ENCODE peak calls at places on chromosomes 7 and 10, in nine cellular contexts. One of them, this sample, is unnamed.

GRCh38 chr10:79333513-79333912 is 13.8 kb upstream of the PPIF start:
- DNase-seq in kidney epithelial cell: no peak
- DNase-seq in astrocyte of the spinal cord: peak
- DNase-seq in testis: no peak
- DNase-seq in HCT116: no peak
- DNase-seq in HFF-Myc: no peak
- DNase-seq in lower lobe of right lung: no peak
- DNase-seq in H9: no peak
- DNase-seq in brain microvascular endothelial cell: peak
- DNase-seq in this sample: no peak

GRCh38 chr7:129530881-129531391 is 28.6 kb downstream of the SMKR1 start:
- DNase-seq in kidney epithelial cell: peak
- DNase-seq in astrocyte of the spinal cord: peak
- DNase-seq in testis: no peak
- DNase-seq in HCT116: peak
- DNase-seq in HFF-Myc: peak
- DNase-seq in lower lobe of right lung: no peak
- DNase-seq in H9: no peak
- DNase-seq in brain microvascular endothelial cell: peak
- DNase-seq in this sample: no peak

GRCh38 chr10:126905776-126906703 is 812 bp downstream of the DOCK1 start:
- DNase-seq in kidney epithelial cell: no peak
- DNase-seq in astrocyte of the spinal cord: peak
- DNase-seq in testis: peak
- DNase-seq in HCT116: no peak
- DNase-seq in HFF-Myc: no peak
- DNase-seq in lower lobe of right lung: no peak
- DNase-seq in H9: peak
- DNase-seq in brain microvascular endothelial cell: no peak
- DNase-seq in this sample: peak

GRCh38 chr7:152956006-152956405 is 196.5 kb downstream of the ACTR3B start:
- DNase-seq in kidney epithelial cell: no peak
- DNase-seq in astrocyte of the spinal cord: no peak
- DNase-seq in testis: no peak
- DNase-seq in HCT116: no peak
- DNase-seq in HFF-Myc: no peak
- DNase-seq in lower lobe of right lung: no peak
- DNase-seq in H9: peak
- DNase-seq in brain microvascular endothelial cell: no peak
- DNase-seq in this sample: peak

GRCh38 chr10:35006836-35007235 is 83.3 kb downstream of the CUL2 start:
- DNase-seq in kidney epithelial cell: no peak
- DNase-seq in astrocyte of the spinal cord: peak
- DNase-seq in testis: no peak
- DNase-seq in HCT116: no peak
- DNase-seq in HFF-Myc: no peak
- DNase-seq in lower lobe of right lung: no peak
- DNase-seq in H9: no peak
- DNase-seq in brain microvascular endothelial cell: no peak
- DNase-seq in this sample: no peak

GRCh38 chr7:51013218-51013786 is 230.6 kb upstream of the GRB10 start:
- DNase-seq in kidney epithelial cell: no peak
- DNase-seq in astrocyte of the spinal cord: no peak
- DNase-seq in testis: peak
- DNase-seq in HCT116: no peak
- DNase-seq in HFF-Myc: no peak
- DNase-seq in lower lobe of right lung: no peak
- DNase-seq in H9: no peak
- DNase-seq in brain microvascular endothelial cell: no peak
- DNase-seq in this sample: no peak

GRCh38 chr7:65444211-65444842 is 70.7 kb downstream of the ZNF92 start:
- DNase-seq in kidney epithelial cell: no peak
- DNase-seq in astrocyte of the spinal cord: no peak
- DNase-seq in testis: no peak
- DNase-seq in HCT116: no peak
- DNase-seq in HFF-Myc: no peak
- DNase-seq in lower lobe of right lung: no peak
- DNase-seq in H9: no peak
- DNase-seq in brain microvascular endothelial cell: no peak
- DNase-seq in this sample: no peak

GRCh38 chr10:68224810-68225209 is 7.1 kb downstream of the ATOH7 start:
- DNase-seq in kidney epithelial cell: no peak
- DNase-seq in astrocyte of the spinal cord: no peak
- DNase-seq in testis: no peak
- DNase-seq in HCT116: no peak
- DNase-seq in HFF-Myc: no peak
- DNase-seq in lower lobe of right lung: no peak
- DNase-seq in H9: no peak
- DNase-seq in brain microvascular endothelial cell: no peak
- DNase-seq in this sample: no peak

GRCh38 chr7:32670105-32670504 is 174.8 kb downstream of the AVL9 start:
- DNase-seq in kidney epithelial cell: peak
- DNase-seq in astrocyte of the spinal cord: peak
- DNase-seq in testis: no peak
- DNase-seq in HCT116: peak
- DNase-seq in HFF-Myc: no peak
- DNase-seq in lower lobe of right lung: no peak
- DNase-seq in H9: no peak
- DNase-seq in brain microvascular endothelial cell: peak
- DNase-seq in this sample: no peak

GRCh38 chr10:5940807-5941218 is 36.5 kb downstream of the IL15RA start:
- DNase-seq in kidney epithelial cell: no peak
- DNase-seq in astrocyte of the spinal cord: no peak
- DNase-seq in testis: no peak
- DNase-seq in HCT116: no peak
- DNase-seq in HFF-Myc: no peak
- DNase-seq in lower lobe of right lung: no peak
- DNase-seq in H9: no peak
- DNase-seq in brain microvascular endothelial cell: no peak
- DNase-seq in this sample: no peak

GRCh38 chr10:62341419-62341818 is 32.8 kb upstream of the ZNF365 start:
- DNase-seq in kidney epithelial cell: no peak
- DNase-seq in astrocyte of the spinal cord: no peak
- DNase-seq in testis: no peak
- DNase-seq in HCT116: no peak
- DNase-seq in HFF-Myc: no peak
- DNase-seq in lower lobe of right lung: no peak
- DNase-seq in H9: no peak
- DNase-seq in brain microvascular endothelial cell: no peak
- DNase-seq in this sample: no peak

GRCh38 chr10:4947635-4948596 is 15.3 kb upstream of the AKR1C1 start:
- DNase-seq in kidney epithelial cell: peak
- DNase-seq in astrocyte of the spinal cord: peak
- DNase-seq in testis: peak
- DNase-seq in HCT116: peak
- DNase-seq in HFF-Myc: peak
- DNase-seq in lower lobe of right lung: no peak
- DNase-seq in H9: no peak
- DNase-seq in brain microvascular endothelial cell: peak
- DNase-seq in this sample: no peak

GRCh38 chr10:102837230-102837721 is at the start of gene CYP17A1:
- DNase-seq in kidney epithelial cell: no peak
- DNase-seq in astrocyte of the spinal cord: no peak
- DNase-seq in testis: peak
- DNase-seq in HCT116: no peak
- DNase-seq in HFF-Myc: no peak
- DNase-seq in lower lobe of right lung: peak
- DNase-seq in H9: no peak
- DNase-seq in brain microvascular endothelial cell: no peak
- DNase-seq in this sample: no peak

GRCh38 chr7:108335264-108335918 is 120.8 kb downstream of the NRCAM start:
- DNase-seq in kidney epithelial cell: no peak
- DNase-seq in astrocyte of the spinal cord: peak
- DNase-seq in testis: peak
- DNase-seq in HCT116: no peak
- DNase-seq in HFF-Myc: no peak
- DNase-seq in lower lobe of right lung: peak
- DNase-seq in H9: no peak
- DNase-seq in brain microvascular endothelial cell: peak
- DNase-seq in this sample: peak

DNA sequence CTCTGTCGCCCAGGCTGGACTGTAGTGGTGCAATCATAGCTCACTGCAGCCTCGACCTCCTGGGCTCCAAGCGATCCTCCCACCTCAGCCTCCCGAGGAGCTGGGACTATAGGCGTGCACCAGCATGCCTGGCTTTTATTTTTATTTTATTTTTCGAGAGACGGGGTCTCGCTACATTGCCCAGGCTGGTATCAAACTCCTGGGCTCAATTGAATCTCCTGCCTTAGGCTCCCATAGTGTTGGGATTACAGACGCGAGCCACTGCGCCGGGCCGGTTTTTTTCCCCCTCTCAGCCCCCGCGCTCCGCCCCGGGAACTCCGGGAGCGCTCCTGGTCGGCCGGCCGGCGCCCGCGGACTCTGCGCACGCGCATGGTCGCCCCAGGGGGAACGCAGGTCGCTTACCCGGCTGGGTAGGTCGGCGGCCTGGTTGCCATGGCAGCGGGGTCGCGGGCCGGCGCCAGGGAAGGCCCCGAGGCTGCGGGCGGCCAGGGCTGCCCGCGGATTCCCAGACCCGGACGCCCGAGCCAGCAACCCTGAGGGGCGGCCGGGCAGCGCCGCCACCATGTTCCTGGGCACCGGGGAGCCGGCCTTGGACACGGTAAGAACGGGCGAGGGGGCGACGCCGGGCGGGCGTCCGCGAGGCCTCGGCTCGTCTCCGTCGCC is at the start of gene IQCE:
- DNase-seq in kidney epithelial cell: peak
- DNase-seq in astrocyte of the spinal cord: peak
- DNase-seq in testis: peak
- DNase-seq in HCT116: peak
- DNase-seq in HFF-Myc: peak
- DNase-seq in lower lobe of right lung: peak
- DNase-seq in H9: peak
- DNase-seq in brain microvascular endothelial cell: peak
- DNase-seq in this sample: peak
- TF ChIP-seq CTCF in kidney epithelial cell: no peak
- TF ChIP-seq CTCF in astrocyte of the spinal cord: no peak
- TF ChIP-seq CTCF in testis: peak
- TF ChIP-seq CTCF in HCT116: no peak
- TF ChIP-seq CTCF in HFF-Myc: no peak
- TF ChIP-seq CTCF in lower lobe of right lung: no peak
- TF ChIP-seq CTCF in H9: no peak
- TF ChIP-seq CTCF in brain microvascular endothelial cell: no peak
- TF ChIP-seq CTCF in this sample: no peak

GRCh38 chr10:112951349-112952281 is 1.6 kb downstream of the TCF7L2 start:
- DNase-seq in kidney epithelial cell: no peak
- DNase-seq in astrocyte of the spinal cord: peak
- DNase-seq in testis: peak
- DNase-seq in HCT116: peak
- DNase-seq in HFF-Myc: no peak
- DNase-seq in lower lobe of right lung: peak
- DNase-seq in H9: peak
- DNase-seq in brain microvascular endothelial cell: peak
- DNase-seq in this sample: peak

GRCh38 chr10:112949128-112949823 is 771 bp upstream of the TCF7L2 start:
- DNase-seq in kidney epithelial cell: no peak
- DNase-seq in astrocyte of the spinal cord: peak
- DNase-seq in testis: no peak
- DNase-seq in HCT116: no peak
- DNase-seq in HFF-Myc: no peak
- DNase-seq in lower lobe of right lung: no peak
- DNase-seq in H9: no peak
- DNase-seq in brain microvascular endothelial cell: no peak
- DNase-seq in this sample: no peak

GRCh38 chr10:112952282-112952991 is 2.4 kb downstream of the TCF7L2 start:
- DNase-seq in kidney epithelial cell: no peak
- DNase-seq in astrocyte of the spinal cord: peak
- DNase-seq in testis: peak
- DNase-seq in HCT116: no peak
- DNase-seq in HFF-Myc: no peak
- DNase-seq in lower lobe of right lung: peak
- DNase-seq in H9: no peak
- DNase-seq in brain microvascular endothelial cell: no peak
- DNase-seq in this sample: peak

GRCh38 chr10:112950714-112951348 is 784 bp downstream of the TCF7L2 start:
- DNase-seq in kidney epithelial cell: no peak
- DNase-seq in astrocyte of the spinal cord: peak
- DNase-seq in testis: peak
- DNase-seq in HCT116: no peak
- DNase-seq in HFF-Myc: no peak
- DNase-seq in lower lobe of right lung: peak
- DNase-seq in H9: no peak
- DNase-seq in brain microvascular endothelial cell: no peak
- DNase-seq in this sample: peak

GRCh38 chr10:112949875-112950507 is at the start of gene TCF7L2:
- DNase-seq in kidney epithelial cell: peak
- DNase-seq in astrocyte of the spinal cord: peak
- DNase-seq in testis: peak
- DNase-seq in HCT116: peak
- DNase-seq in HFF-Myc: peak
- DNase-seq in lower lobe of right lung: peak
- DNase-seq in H9: peak
- DNase-seq in brain microvascular endothelial cell: peak
- DNase-seq in this sample: peak
- TF ChIP-seq CTCF in kidney epithelial cell: peak
- TF ChIP-seq CTCF in astrocyte of the spinal cord: no peak
- TF ChIP-seq CTCF in testis: no peak
- TF ChIP-seq CTCF in HCT116: no peak
- TF ChIP-seq CTCF in HFF-Myc: no peak
- TF ChIP-seq CTCF in lower lobe of right lung: no peak
- TF ChIP-seq CTCF in H9: no peak
- TF ChIP-seq CTCF in brain microvascular endothelial cell: no peak
- TF ChIP-seq CTCF in this sample: no peak

GRCh38 chr7:5450549-5451327 is 27.1 kb upstream of the TNRC18 start:
- DNase-seq in kidney epithelial cell: no peak
- DNase-seq in astrocyte of the spinal cord: peak
- DNase-seq in testis: peak
- DNase-seq in HCT116: no peak
- DNase-seq in HFF-Myc: no peak
- DNase-seq in lower lobe of right lung: peak
- DNase-seq in H9: peak
- DNase-seq in brain microvascular endothelial cell: peak
- DNase-seq in this sample: peak
- TF ChIP-seq CTCF in kidney epithelial cell: peak
- TF ChIP-seq CTCF in astrocyte of the spinal cord: peak
- TF ChIP-seq CTCF in testis: peak
- TF ChIP-seq CTCF in HCT116: peak
- TF ChIP-seq CTCF in HFF-Myc: peak
- TF ChIP-seq CTCF in lower lobe of right lung: peak
- TF ChIP-seq CTCF in H9: peak
- TF ChIP-seq CTCF in brain microvascular endothelial cell: peak
- TF ChIP-seq CTCF in this sample: peak

DNA sequence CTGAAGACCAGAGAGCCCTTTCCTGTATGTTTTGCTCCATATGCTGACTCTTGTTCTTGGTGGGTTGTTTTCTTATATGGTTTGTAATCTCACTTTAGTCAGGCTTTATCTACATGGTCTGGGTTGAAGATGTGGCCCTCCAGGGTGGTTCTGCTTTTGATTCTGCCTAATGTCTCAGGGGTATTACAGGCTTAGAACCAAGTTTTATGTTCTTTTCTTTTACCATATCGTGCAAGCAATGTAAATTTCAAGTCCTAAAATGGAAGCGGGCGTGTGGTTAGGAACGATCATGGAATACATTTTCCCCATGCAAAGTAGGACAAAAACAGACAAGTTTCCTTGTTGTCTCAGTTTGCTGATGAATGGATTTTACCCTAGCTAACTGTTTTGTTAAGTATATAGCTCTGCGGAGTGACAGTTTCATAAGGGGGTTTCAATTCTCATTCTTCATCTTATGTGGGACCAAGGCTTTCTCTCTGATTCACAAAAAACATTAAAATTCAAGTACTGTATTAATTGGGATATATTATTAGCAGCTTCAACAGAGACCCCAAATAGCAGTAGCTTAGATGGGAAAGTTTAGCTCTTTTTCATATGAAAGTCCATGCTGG is 58.7 kb downstream of the MTURN start:
- DNase-seq in kidney epithelial cell: no peak
- DNase-seq in astrocyte of the spinal cord: no peak
- DNase-seq in testis: no peak
- DNase-seq in HCT116: no peak
- DNase-seq in HFF-Myc: no peak
- DNase-seq in lower lobe of right lung: no peak
- DNase-seq in H9: no peak
- DNase-seq in brain microvascular endothelial cell: no peak
- DNase-seq in this sample: no peak
- TF ChIP-seq CTCF in kidney epithelial cell: no peak
- TF ChIP-seq CTCF in astrocyte of the spinal cord: no peak
- TF ChIP-seq CTCF in testis: no peak
- TF ChIP-seq CTCF in HCT116: no peak
- TF ChIP-seq CTCF in HFF-Myc: no peak
- TF ChIP-seq CTCF in lower lobe of right lung: no peak
- TF ChIP-seq CTCF in H9: no peak
- TF ChIP-seq CTCF in brain microvascular endothelial cell: no peak
- TF ChIP-seq CTCF in this sample: no peak

This sample was measured in GM23338.